ENCODE peak calls at places on chromosomes 4 and X, in six cellular contexts. G is fibroblast of the conjunctiva, Q is AG09309, O is mammary epithelial cell, B is fibroblast of the aortic adventitia, L is GM13976. S is an unnamed sample.

GRCh38 chr4:40180356-40180755 is 16.5 kb upstream of the RHOH start:
- DNase-seq in G (peak; percentile 51), Q (peak; percentile 93), O (peak; percentile 93), B (peak; percentile 89), L (no peak), S (peak; percentile 71)

GRCh38 chrX:21354725-21355124 is 19.5 kb upstream of the CNKSR2 start:
- DNase-seq in G (no peak), Q (no peak), O (no peak), B (no peak), L (no peak), S (no peak)

GRCh38 chrX:16977771-16978170 is 31.3 kb downstream of the REPS2 start:
- DNase-seq in G (no peak), Q (no peak), O (no peak), B (no peak), L (no peak), S (no peak)

GRCh38 chr4:159326470-159326869 is 223.6 kb downstream of the RAPGEF2 start:
- DNase-seq in G (no peak), Q (no peak), O (no peak), B (no peak), L (no peak), S (no peak)

GRCh38 chr4:67751260-67751659 is 2.9 kb downstream of the GNRHR start:
- DNase-seq in G (no peak), Q (no peak), O (peak; percentile 37), B (no peak), L (no peak), S (no peak)

GRCh38 chr4:150546286-150546685 is 35.7 kb upstream of the MAB21L2 start:
- DNase-seq in G (no peak), Q (no peak), O (no peak), B (no peak), L (no peak), S (no peak)

GRCh38 chr4:24598025-24598424 is 13.7 kb upstream of the DHX15 start:
- DNase-seq in G (no peak), Q (no peak), O (peak; percentile 97), B (no peak), L (no peak), S (no peak)

GRCh38 chr4:714087-714486 is 8.5 kb downstream of the PCGF3 start:
- DNase-seq in G (no peak), Q (no peak), O (no peak), B (no peak), L (no peak), S (no peak)

GRCh38 chr4:124783847-124784246 is 71.3 kb upstream of the ANKRD50 start:
- DNase-seq in G (no peak), Q (no peak), O (peak; percentile 39), B (no peak), L (no peak), S (no peak)

GRCh38 chr4:4950891-4951290 is 68.4 kb downstream of the CYTL1 start:
- DNase-seq in G (no peak), Q (no peak), O (no peak), B (no peak), L (no peak), S (no peak)

GRCh38 chr4:147157860-147158701 is 212.4 kb upstream of the TTC29 start:
- DNase-seq in G (no peak), Q (peak; percentile 2), O (no peak), B (peak; percentile 30), L (peak; percentile 20), S (no peak)

GRCh38 chrX:386768-387575 is at the start of gene PPP2R3B:
- DNase-seq in G (peak; percentile 98), Q (peak; percentile 88), O (peak; percentile 96), B (peak; percentile 98), L (peak; percentile 100), S (peak; percentile 97)

GRCh38 chrX:80174925-80175574 is 160.5 kb downstream of the TBX22 start:
- DNase-seq in G (no peak), Q (no peak), O (no peak), B (peak; percentile 85), L (no peak), S (no peak)

GRCh38 chrX:11137543-11138139 is 26.5 kb downstream of the HCCS start:
- DNase-seq in G (peak; percentile 36), Q (peak; percentile 45), O (no peak), B (peak; percentile 78), L (peak; percentile 31), S (peak; percentile 18)

GRCh38 chr4:145960012-145960411 is 21.4 kb upstream of the ZNF827 start:
- DNase-seq in G (no peak), Q (no peak), O (peak; percentile 44), B (no peak), L (no peak), S (no peak)

GRCh38 chr4:52015366-52015765 is 4.8 kb downstream of the LRRC66 start:
- DNase-seq in G (no peak), Q (no peak), O (no peak), B (peak; percentile 31), L (no peak), S (no peak)

GRCh38 chrX:24146283-24146865 is 3.2 kb upstream of the ZFX start:
- DNase-seq in G (no peak), Q (no peak), O (no peak), B (no peak), L (no peak), S (no peak)

GRCh38 chr4:141675384-141675783 is 39.0 kb downstream of the IL15 start:
- DNase-seq in G (no peak), Q (no peak), O (no peak), B (no peak), L (no peak), S (no peak)

GRCh38 chr4:62324215-62324614 is 1124.1 kb downstream of the ADGRL3 start:
- DNase-seq in G (no peak), Q (no peak), O (no peak), B (no peak), L (no peak), S (no peak)

GRCh38 chrX:98203800-98204199 is 1320.1 kb downstream of the RPA4 start:
- DNase-seq in G (no peak), Q (no peak), O (peak; percentile 1), B (no peak), L (no peak), S (no peak)

GRCh38 chr4:134027931-134028330 is 173.7 kb downstream of the PABPC4L start:
- DNase-seq in G (peak; percentile 27), Q (no peak), O (peak; percentile 66), B (peak; percentile 16), L (no peak), S (no peak)

GRCh38 chr4:146040623-146041022 is 102.0 kb upstream of the ZNF827 start:
- DNase-seq in G (no peak), Q (no peak), O (no peak), B (no peak), L (no peak), S (no peak)

GRCh38 chr4:11480683-11481082 is 52.0 kb upstream of the HS3ST1 start:
- DNase-seq in G (no peak), Q (no peak), O (no peak), B (peak; percentile 51), L (no peak), S (no peak)

GRCh38 chr4:124737619-124738018 is 25.1 kb upstream of the ANKRD50 start:
- DNase-seq in G (no peak), Q (no peak), O (peak; percentile 40), B (peak; percentile 32), L (no peak), S (no peak)

GRCh38 chr4:78362310-78362709 is 189.3 kb upstream of the ANXA3 start:
- DNase-seq in G (no peak), Q (no peak), O (no peak), B (no peak), L (no peak), S (no peak)

GRCh38 chr4:184854673-184855072 is 28.9 kb upstream of the ACSL1 start:
- DNase-seq in G (no peak), Q (no peak), O (no peak), B (no peak), L (peak; percentile 57), S (no peak)

GRCh38 chr4:19293080-19293479 is 958.6 kb upstream of the SLIT2 start:
- DNase-seq in G (no peak), Q (no peak), O (no peak), B (no peak), L (no peak), S (no peak)

GRCh38 chrX:150983526-150984163 is 510 bp downstream of the HMGB3 start:
- DNase-seq in G (no peak), Q (no peak), O (no peak), B (no peak), L (no peak), S (no peak)

GRCh38 chrX:9482408-9482807 is 17.6 kb downstream of the TBL1X start:
- DNase-seq in G (no peak), Q (no peak), O (no peak), B (no peak), L (no peak), S (no peak)

GRCh38 chr4:173494013-173494970 is 35.7 kb downstream of the HAND2 start:
- DNase-seq in G (peak; percentile 55), Q (no peak), O (peak; percentile 66), B (peak; percentile 71), L (peak; percentile 80), S (peak; percentile 23)

GRCh38 chr4:37634180-37634579 is 52.0 kb downstream of the RELL1 start:
- DNase-seq in G (no peak), Q (no peak), O (no peak), B (no peak), L (peak; percentile 29), S (no peak)

GRCh38 chrX:47278684-47279083 is 45.9 kb downstream of the USP11 start:
- DNase-seq in G (peak; percentile 5), Q (no peak), O (peak; percentile 25), B (peak; percentile 33), L (no peak), S (peak; percentile 1)

GRCh38 chr4:28558871-28559270 is 1698.2 kb downstream of the STIM2 start:
- DNase-seq in G (no peak), Q (no peak), O (peak; percentile 76), B (no peak), L (no peak), S (no peak)

GRCh38 chrX:150863191-150863590 is 35.3 kb downstream of the CD99L2 start:
- DNase-seq in G (no peak), Q (no peak), O (no peak), B (no peak), L (no peak), S (no peak)

GRCh38 chrX:136766785-136767103 is 14.0 kb downstream of the ARHGEF6 start:
- DNase-seq in G (no peak), Q (no peak), O (no peak), B (no peak), L (no peak), S (no peak)

GRCh38 chr4:76211769-76212168 is 1.9 kb downstream of the SCARB2 start:
- DNase-seq in G (no peak), Q (no peak), O (no peak), B (no peak), L (no peak), S (no peak)

GRCh38 chr4:7535094-7535493 is 100.4 kb upstream of the PSAPL1 start:
- DNase-seq in G (no peak), Q (no peak), O (no peak), B (no peak), L (no peak), S (no peak)

S was measured in AG09319.